ENCODE peak calls at places on chromosomes 5 and 9, in four cellular contexts. R is endothelial cell, Z is heart right ventricle, M is GM20000. L is an unnamed sample.

GRCh38 chr5:37814699-37815098 is 25.1 kb downstream of the GDNF start:
- DNase-seq in R (no peak), Z (no peak), M (no peak), L (peak; percentile 57)

GRCh38 chr5:16854351-16854750 is 81.7 kb downstream of the MYO10 start:
- DNase-seq in R (no peak), Z (no peak), M (no peak), L (no peak)

GRCh38 chr9:125994066-125994943 is 247.1 kb downstream of the PBX3 start:
- DNase-seq in R (no peak), Z (no peak), M (no peak), L (no peak)

GRCh38 chr5:68288756-68289134 is 73.2 kb downstream of the PIK3R1 start:
- DNase-seq in R (no peak), Z (no peak), M (peak; percentile 21), L (no peak)

GRCh38 chr9:100595391-100596199 is 17.7 kb downstream of the CAVIN4 start:
- DNase-seq in R (peak; percentile 71), Z (peak; percentile 55), M (peak; percentile 53), L (peak; percentile 51)

GRCh38 chr9:89664896-89665329 is 60.1 kb downstream of the GADD45G start:
- DNase-seq in R (no peak), Z (no peak), M (no peak), L (peak; percentile 44)

GRCh38 chr5:73119492-73120157 is 750 bp upstream of the TMEM171 start:
- DNase-seq in R (no peak), Z (no peak), M (no peak), L (peak; percentile 79)

GRCh38 chr5:8436919-8437318 is 568.0 kb downstream of the MTRR start:
- DNase-seq in R (no peak), Z (no peak), M (no peak), L (no peak)

GRCh38 chr9:80648336-80648735 is 1041.0 kb downstream of the TLE1 start:
- DNase-seq in R (no peak), Z (no peak), M (no peak), L (no peak)

GRCh38 chr9:130110166-130110565 is 56.5 kb downstream of the GPR107 start:
- DNase-seq in R (no peak), Z (no peak), M (no peak), L (no peak)

GRCh38 chr5:8906303-8906967 is 639.4 kb downstream of the SEMA5A start:
- DNase-seq in R (no peak), Z (no peak), M (no peak), L (peak; percentile 11)

GRCh38 chr5:134127376-134127861 is 12.9 kb downstream of the TCF7 start:
- DNase-seq in R (no peak), Z (peak; percentile 59), M (no peak), L (no peak)

GRCh38 chr5:10903786-10904560 is 142.9 kb upstream of the DAP start:
- DNase-seq in R (no peak), Z (no peak), M (no peak), L (no peak)

GRCh38 chr9:126125177-126125576 is 201.5 kb upstream of the MVB12B start:
- DNase-seq in R (no peak), Z (no peak), M (no peak), L (no peak)

GRCh38 chr5:37553720-37554402 is 174.7 kb downstream of the WDR70 start:
- DNase-seq in R (no peak), Z (no peak), M (no peak), L (no peak)

GRCh38 chr9:2117527-2117926 is 102.4 kb downstream of the SMARCA2 start:
- DNase-seq in R (no peak), Z (no peak), M (no peak), L (no peak)

GRCh38 chr9:10701906-10702305 is 89.1 kb upstream of the PTPRD start:
- DNase-seq in R (no peak), Z (no peak), M (no peak), L (no peak)

GRCh38 chr5:145792840-145793239 is 42.3 kb downstream of the PRELID2 start:
- DNase-seq in R (no peak), Z (peak; percentile 9), M (no peak), L (no peak)

GRCh38 chr5:78300464-78301045 is 6.1 kb upstream of the AP3B1 start:
- DNase-seq in R (no peak), Z (no peak), M (no peak), L (no peak)
- TF ChIP-seq CTCF in R (peak; percentile 15), Z (no peak), M (peak; percentile 8), L (no peak)

GRCh38 chr5:446864-447263 is 3.9 kb downstream of the EXOC3 start:
- DNase-seq in R (no peak), Z (no peak), M (peak; percentile 75), L (no peak)
- TF ChIP-seq CTCF in R (peak; percentile 62), Z (peak; percentile 30), M (no peak), L (peak; percentile 53)

DNA sequence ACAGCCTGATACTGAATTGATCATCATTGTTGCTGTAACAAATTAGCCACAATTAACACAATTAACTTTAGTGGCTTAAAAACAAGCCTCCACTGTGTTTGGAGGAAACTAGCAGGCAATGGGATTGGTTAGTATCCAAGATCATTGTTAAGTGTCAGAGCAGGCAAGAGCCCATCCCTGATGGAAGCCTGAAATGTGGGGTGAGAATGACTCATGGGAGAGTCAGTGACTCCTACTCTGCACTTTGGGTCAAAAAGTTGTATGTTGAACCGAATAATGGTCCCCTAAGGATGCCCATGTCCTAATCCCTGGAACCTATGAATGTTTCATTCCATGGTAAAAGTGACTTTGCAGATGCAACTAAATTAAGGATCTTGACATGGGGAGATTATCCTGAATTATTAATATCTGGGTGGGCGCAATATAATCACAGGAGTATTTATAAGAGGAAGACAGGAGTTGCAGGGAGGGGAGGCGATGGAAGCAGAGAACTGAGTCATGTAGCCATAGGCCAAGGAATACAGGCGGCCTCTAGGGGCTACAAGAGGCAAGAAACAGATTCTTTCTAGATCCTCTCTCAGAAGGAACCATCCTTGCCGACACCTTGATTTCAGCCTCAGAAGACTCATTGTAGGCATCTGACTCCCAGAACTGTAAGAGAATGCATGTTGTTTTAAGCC is 28.8 kb downstream of the ALG2 start:
- DNase-seq in R (no peak), Z (no peak), M (no peak), L (no peak)
- TF ChIP-seq CTCF in R (no peak), Z (no peak), M (no peak), L (no peak)

GRCh38 chr9:97921959-97922905 is at the start of gene TRMO:
- DNase-seq in R (peak; percentile 98), Z (peak; percentile 97), M (peak; percentile 89), L (peak; percentile 91)

GRCh38 chr9:97928968-97929604 is 6.8 kb upstream of the TRMO start:
- DNase-seq in R (no peak), Z (no peak), M (no peak), L (no peak)

GRCh38 chr9:97923529-97924108 is 1.3 kb upstream of the TRMO start:
- DNase-seq in R (peak; percentile 63), Z (peak; percentile 84), M (peak; percentile 40), L (peak; percentile 59)

GRCh38 chr9:97924386-97924785 is 2.1 kb upstream of the TRMO start:
- DNase-seq in R (no peak), Z (no peak), M (no peak), L (no peak)

DNA sequence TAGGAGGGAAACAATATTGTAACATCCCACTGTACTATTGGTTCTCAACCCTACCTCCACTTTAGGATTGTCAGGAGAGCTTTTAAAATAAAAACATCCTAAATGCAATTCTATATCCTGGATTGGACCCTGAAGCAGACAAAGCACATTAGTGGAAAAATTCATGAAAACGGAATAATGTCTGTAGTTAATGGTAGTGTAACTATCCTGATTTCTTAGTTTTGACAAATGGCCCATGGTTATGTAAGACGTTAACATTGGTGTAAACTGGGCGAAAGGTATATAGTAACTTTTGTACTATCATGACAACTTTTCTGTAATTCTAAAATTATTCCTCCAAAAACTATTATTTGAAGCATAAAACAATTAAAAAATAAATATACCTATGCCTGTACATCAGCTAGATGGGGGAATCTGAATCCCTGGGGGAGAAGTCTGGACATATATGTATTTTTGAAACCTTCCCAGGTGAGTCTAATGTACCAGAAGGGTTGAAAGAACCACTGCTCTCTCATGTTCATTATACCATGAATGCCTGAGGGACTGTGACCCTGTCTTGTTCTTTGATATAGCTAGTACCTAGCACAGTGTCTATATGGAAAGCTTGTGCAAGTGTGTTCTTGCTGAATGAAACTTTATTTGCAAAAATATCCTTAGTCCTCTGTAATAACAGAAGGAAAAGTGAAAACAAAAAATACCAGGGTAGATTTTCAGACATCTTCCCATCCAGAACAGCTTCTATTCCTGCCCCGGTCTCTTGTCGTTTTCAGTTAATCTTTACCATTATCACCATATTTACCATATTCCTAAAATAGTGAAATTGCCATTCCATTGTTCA is 3.4 kb upstream of the TRMO start:
- DNase-seq in R (no peak), Z (no peak), M (no peak), L (no peak)
- TF ChIP-seq CTCF in R (no peak), Z (no peak), M (no peak), L (no peak)

DNA sequence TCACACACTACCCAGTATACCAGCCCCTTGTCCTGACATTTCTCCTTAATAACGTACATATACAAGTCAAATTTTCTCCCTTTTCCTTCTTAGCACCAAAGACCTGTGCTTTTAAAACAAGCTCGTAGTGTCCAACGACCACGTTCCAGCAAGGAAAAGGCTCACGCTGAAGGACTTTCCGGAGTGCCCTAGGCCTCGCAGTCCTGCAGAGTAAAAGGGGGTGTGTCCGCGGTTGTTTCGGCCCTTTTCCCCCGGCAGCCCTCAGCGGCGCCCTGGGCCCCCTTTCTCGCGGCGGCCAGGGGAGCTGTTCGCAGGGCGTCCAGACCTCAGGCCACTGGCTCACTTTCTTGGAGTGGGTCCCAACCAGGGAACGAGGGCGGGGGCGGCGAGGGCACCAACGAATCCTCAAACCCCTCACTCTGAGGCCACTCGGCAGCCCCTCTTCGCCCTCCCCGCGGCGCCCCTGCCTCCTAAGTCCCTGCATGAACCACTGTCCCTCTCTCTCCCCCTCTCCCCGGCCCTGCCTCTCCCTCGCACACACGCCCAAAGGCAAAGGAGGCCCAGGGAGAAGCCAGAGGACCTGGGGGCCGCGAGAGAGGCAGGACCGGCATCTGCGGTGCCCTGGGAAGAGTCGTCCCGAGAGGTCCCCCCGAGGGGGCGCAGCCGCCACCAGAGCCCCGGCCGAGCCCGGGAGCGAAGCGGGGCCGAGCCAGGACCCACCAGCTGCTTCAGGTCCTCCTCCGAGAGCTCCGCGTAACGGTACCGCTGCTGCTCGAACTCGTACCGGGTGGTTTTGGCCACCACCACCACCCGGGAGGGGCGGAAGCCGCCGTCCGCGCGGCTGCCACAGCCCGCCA is 718 bp downstream of the NADK2 start:
- DNase-seq in R (peak; percentile 71), Z (peak; percentile 71), M (peak; percentile 65), L (peak; percentile 69)
- TF ChIP-seq CTCF in R (no peak), Z (no peak), M (no peak), L (no peak)

DNA sequence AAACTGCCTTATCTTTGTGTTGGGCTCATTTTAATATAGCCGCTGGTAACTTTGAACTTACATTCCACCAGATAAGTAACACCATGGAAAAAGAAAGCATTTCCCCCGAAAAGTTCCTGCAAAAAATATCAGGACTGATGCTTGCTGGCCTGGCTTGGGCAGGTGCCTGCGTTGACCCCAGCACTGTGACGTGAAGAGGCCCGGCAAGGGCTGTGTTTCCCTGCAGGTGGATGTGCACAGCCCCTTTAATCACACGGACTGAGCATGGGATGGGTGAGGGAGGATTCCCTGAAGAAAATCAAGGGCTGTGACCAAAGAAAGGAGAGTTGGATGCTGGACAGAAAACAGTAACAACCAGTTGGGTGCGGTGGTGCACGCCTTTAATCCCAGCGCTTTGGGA is 138.2 kb downstream of the NSG2 start:
- DNase-seq in R (no peak), Z (no peak), M (no peak), L (no peak)
- TF ChIP-seq CTCF in R (no peak), Z (no peak), M (no peak), L (no peak)

GRCh38 chr5:69364414-69364813 is 4.9 kb downstream of the AK6 start:
- DNase-seq in R (no peak), Z (no peak), M (peak; percentile 25), L (no peak)
- TF ChIP-seq CTCF in R (peak; percentile 60), Z (no peak), M (no peak), L (no peak)

GRCh38 chr5:65035212-65036206 is 266.8 kb downstream of the CWC27 start:
- DNase-seq in R (peak; percentile 96), Z (peak; percentile 90), M (peak; percentile 90), L (peak; percentile 93)
- TF ChIP-seq CTCF in R (no peak), Z (no peak), M (no peak), L (no peak)

L was measured in Calu3.